ENCODE peak calls at places on chromosomes 2 and 18, in six cellular contexts. S is Panc1, W is IMR-90, A is tibial nerve, X is neural progenitor cell, B is uterus. K is an unnamed sample.

GRCh38 chr2:168002021-168002553 is 245.3 kb downstream of the STK39 start:
- DNase-seq in S (no peak), W (peak; percentile 59), A (no peak), X (peak; percentile 51), B (no peak), K (peak; percentile 69)

GRCh38 chr2:183935005-183935404 is 663.3 kb upstream of the ZNF804A start:
- DNase-seq in S (no peak), W (no peak), A (no peak), X (no peak), B (no peak), K (no peak)

GRCh38 chr2:207082619-207083018 is 83.1 kb downstream of the KLF7 start:
- DNase-seq in S (no peak), W (no peak), A (no peak), X (no peak), B (no peak), K (no peak)

GRCh38 chr18:48455555-48456478 is 46.6 kb upstream of the ZBTB7C start:
- DNase-seq in S (no peak), W (peak; percentile 89), A (no peak), X (no peak), B (no peak), K (peak; percentile 87)

GRCh38 chr18:3703732-3704176 is 253.8 kb downstream of the TGIF1 start:
- DNase-seq in S (peak; percentile 45), W (peak; percentile 73), A (peak; percentile 23), X (peak; percentile 81), B (peak; percentile 58), K (peak; percentile 64)

GRCh38 chr18:36312806-36313395 is 15.4 kb downstream of the FHOD3 start:
- DNase-seq in S (no peak), W (peak; percentile 39), A (no peak), X (no peak), B (no peak), K (peak; percentile 56)

GRCh38 chr2:53234548-53234903 is 533.1 kb upstream of the CHAC2 start:
- DNase-seq in S (no peak), W (peak; percentile 52), A (no peak), X (peak; percentile 33), B (no peak), K (peak; percentile 19)

GRCh38 chr2:237885931-237886701 is 26.7 kb downstream of the RAMP1 start:
- DNase-seq in S (no peak), W (no peak), A (no peak), X (no peak), B (peak; percentile 94), K (peak; percentile 62)

GRCh38 chr2:172105715-172106124 is 3.0 kb upstream of the DLX2 start:
- DNase-seq in S (no peak), W (no peak), A (no peak), X (peak; percentile 33), B (no peak), K (no peak)

GRCh38 chr18:2442726-2443275 is 128.5 kb downstream of the METTL4 start:
- DNase-seq in S (no peak), W (peak; percentile 8), A (no peak), X (no peak), B (no peak), K (no peak)

GRCh38 chr2:148110184-148110583 is 89.3 kb downstream of the MBD5 start:
- DNase-seq in S (no peak), W (no peak), A (no peak), X (no peak), B (no peak), K (no peak)

GRCh38 chr2:176427549-176427948 is 158.3 kb downstream of the MTX2 start:
- DNase-seq in S (no peak), W (no peak), A (no peak), X (no peak), B (no peak), K (no peak)

GRCh38 chr18:50268022-50268747 is 1.9 kb upstream of the CFAP53 start:
- DNase-seq in S (no peak), W (peak; percentile 7), A (peak; percentile 65), X (peak; percentile 81), B (peak; percentile 71), K (peak; percentile 72)
- TF ChIP-seq CTCF in S (peak; percentile 69), W (peak; percentile 53), A (peak; percentile 58), X (peak; percentile 76), B (peak; percentile 70), K (peak; percentile 67)

GRCh38 chr2:120736202-120736954 is 710 bp downstream of the GLI2 start:
- DNase-seq in S (no peak), W (no peak), A (no peak), X (peak; percentile 91), B (peak; percentile 61), K (no peak)
- H3K4me3 ChIP-seq in S (peak overlapping the region; percentile 72), W (peak overlapping the region; percentile 93), A (peak overlapping the region; percentile 45), X (peak overlapping the region; percentile 89), B (peak overlapping the region; percentile 66), K (peak overlapping the region; percentile 74)

DNA sequence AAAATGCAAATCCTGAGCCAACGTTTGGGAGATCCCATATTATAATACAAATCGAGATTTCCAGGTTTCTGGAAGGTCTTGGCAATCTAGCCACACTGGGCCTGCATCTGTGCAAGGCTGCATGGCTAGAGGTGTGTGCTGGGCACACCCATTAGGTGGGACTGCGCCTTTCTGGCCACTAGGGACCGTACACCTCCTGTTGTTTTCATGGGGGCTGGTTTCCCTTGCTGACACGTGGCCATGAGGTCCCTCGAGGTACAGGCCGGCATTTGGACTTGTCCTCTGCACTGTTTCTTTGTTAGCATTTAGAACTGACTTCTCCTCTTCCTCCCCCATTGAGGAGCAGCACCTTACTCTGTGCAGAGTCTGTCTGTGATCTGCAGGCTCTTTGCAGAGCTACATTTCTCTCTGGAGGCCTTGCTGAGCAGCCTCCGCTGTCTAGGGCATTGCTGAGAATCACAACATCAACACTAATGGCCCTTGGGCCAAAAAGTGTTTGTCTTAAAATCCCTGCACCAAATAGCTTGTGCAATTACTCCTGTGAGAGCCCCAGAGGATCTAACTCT is 131.2 kb downstream of the NEDD4L start:
- DNase-seq in S (no peak), W (no peak), A (no peak), X (no peak), B (no peak), K (no peak)
- TF ChIP-seq CTCF in S (peak; percentile 2), W (no peak), A (no peak), X (no peak), B (no peak), K (no peak)

DNA sequence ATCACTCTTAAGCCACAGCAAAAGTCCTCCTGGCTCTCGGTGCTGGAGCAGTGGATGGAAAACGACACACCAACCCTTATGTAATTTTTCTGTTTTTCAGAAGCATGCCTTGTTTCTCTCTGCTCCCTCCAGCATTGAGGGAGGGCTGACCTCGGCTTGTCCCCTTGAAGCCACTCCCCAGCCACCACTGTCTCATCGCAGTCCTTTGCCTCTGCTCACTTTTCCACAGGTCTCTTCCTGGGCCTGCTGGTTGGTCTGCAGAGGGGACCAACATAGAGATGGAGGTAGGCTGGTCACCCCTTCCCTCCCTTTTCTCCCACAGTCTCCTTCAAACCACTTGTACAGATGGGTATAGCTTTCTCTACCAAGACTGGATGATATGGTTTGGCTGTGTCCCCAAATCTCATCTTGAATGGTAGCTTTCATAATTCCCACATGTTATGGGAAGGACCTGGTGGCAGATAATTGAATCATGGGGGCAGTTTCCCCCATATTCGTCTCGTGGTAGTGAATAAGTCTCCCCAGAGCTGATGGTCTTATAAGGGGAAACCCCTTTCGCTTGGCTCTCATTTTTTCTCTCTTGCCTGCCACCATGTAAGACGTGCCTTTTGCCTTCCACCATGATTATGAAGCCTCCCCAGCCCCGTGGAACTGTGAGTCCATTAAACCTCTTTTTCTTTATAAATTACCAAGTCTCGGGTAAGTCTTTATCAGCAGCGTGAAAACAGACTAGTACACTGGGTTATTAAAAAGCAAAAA is 14.3 kb upstream of the RIOK3 start:
- DNase-seq in S (no peak), W (no peak), A (no peak), X (no peak), B (no peak), K (no peak)
- H3K4me3 ChIP-seq in S (peak overlapping the region; percentile 99), W (no peak overlapping the region), A (peak overlapping the region; percentile 63), X (no peak overlapping the region), B (no peak overlapping the region), K (peak overlapping the region; percentile 95)

GRCh38 chr2:8054070-8054469 is 627.8 kb upstream of the ID2 start:
- DNase-seq in S (no peak), W (no peak), A (no peak), X (no peak), B (no peak), K (no peak)

GRCh38 chr2:8061219-8061618 is 620.6 kb upstream of the ID2 start:
- DNase-seq in S (no peak), W (no peak), A (no peak), X (no peak), B (no peak), K (no peak)

GRCh38 chr2:8059794-8060193 is 622.1 kb upstream of the ID2 start:
- DNase-seq in S (no peak), W (no peak), A (no peak), X (no peak), B (no peak), K (no peak)

GRCh38 chr2:8059255-8059654 is 622.6 kb upstream of the ID2 start:
- DNase-seq in S (no peak), W (no peak), A (no peak), X (no peak), B (no peak), K (no peak)

GRCh38 chr2:8058652-8059051 is 623.2 kb upstream of the ID2 start:
- DNase-seq in S (no peak), W (no peak), A (no peak), X (no peak), B (no peak), K (no peak)
- TF ChIP-seq CTCF in S (no peak), W (no peak), A (no peak), X (no peak), B (no peak), K (no peak)

GRCh38 chr2:143258126-143258892 is 129.1 kb downstream of the ARHGAP15 start:
- DNase-seq in S (no peak), W (no peak), A (no peak), X (no peak), B (no peak), K (no peak)

GRCh38 chr2:143251680-143252079 is 122.5 kb downstream of the ARHGAP15 start:
- DNase-seq in S (no peak), W (no peak), A (no peak), X (no peak), B (no peak), K (no peak)

GRCh38 chr2:143255899-143256298 is 126.7 kb downstream of the ARHGAP15 start:
- DNase-seq in S (no peak), W (no peak), A (no peak), X (no peak), B (no peak), K (no peak)

GRCh38 chr2:143252138-143252907 is 123.1 kb downstream of the ARHGAP15 start:
- DNase-seq in S (no peak), W (no peak), A (no peak), X (no peak), B (no peak), K (no peak)

DNA sequence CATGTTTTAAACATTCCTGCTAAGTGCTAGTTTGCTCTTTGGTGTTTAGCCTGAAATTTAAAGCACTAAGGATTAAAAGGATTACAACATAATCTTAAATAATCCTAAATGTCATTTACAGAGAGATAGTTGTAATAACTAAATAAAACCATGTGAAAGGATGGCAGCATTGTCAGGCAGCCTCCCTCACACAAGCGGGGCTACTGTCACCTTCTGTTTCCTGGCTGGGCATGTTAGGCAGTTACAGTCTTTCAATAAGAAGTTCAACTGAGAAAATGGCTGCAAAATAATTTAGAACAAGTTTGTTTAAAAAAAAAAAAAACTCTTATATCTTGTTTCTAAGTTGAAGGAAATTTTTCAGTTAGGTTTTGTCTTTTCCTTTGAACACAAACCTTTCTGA is 124.9 kb downstream of the ARHGAP15 start:
- DNase-seq in S (no peak), W (no peak), A (no peak), X (no peak), B (no peak), K (no peak)
- H3K4me3 ChIP-seq in S (no peak overlapping the region), W (no peak overlapping the region), A (no peak overlapping the region), X (no peak overlapping the region), B (no peak overlapping the region), K (no peak overlapping the region)

K was measured in fibroblast of mammary gland.